ENCODE peak calls at places on chromosome 9, in nine cellular contexts. One of them, this sample, is unnamed.

GRCh38 chr9:4386819-4387218 is 87.0 kb upstream of the GLIS3 start:
- DNase-seq in HFFc6: no peak
- DNase-seq in GM12865: peak
- DNase-seq in RWPE1: no peak
- DNase-seq in GM23338: peak
- DNase-seq in choroid plexus epithelial cell: no peak
- DNase-seq in BJ: no peak
- DNase-seq in lower leg skin: no peak
- DNase-seq in dorsolateral prefrontal cortex: no peak
- DNase-seq in this sample: no peak

GRCh38 chr9:133506653-133507038 is 18.1 kb downstream of the MYMK start:
- DNase-seq in HFFc6: peak
- DNase-seq in GM12865: no peak
- DNase-seq in RWPE1: peak
- DNase-seq in GM23338: no peak
- DNase-seq in choroid plexus epithelial cell: peak
- DNase-seq in BJ: peak
- DNase-seq in lower leg skin: no peak
- DNase-seq in dorsolateral prefrontal cortex: no peak
- DNase-seq in this sample: no peak

GRCh38 chr9:104301770-104302169 is 202.3 kb upstream of the OR13F1 start:
- DNase-seq in HFFc6: no peak
- DNase-seq in GM12865: no peak
- DNase-seq in RWPE1: no peak
- DNase-seq in GM23338: no peak
- DNase-seq in choroid plexus epithelial cell: no peak
- DNase-seq in BJ: no peak
- DNase-seq in lower leg skin: no peak
- DNase-seq in dorsolateral prefrontal cortex: no peak
- DNase-seq in this sample: no peak

GRCh38 chr9:124810513-124811355 is 33.8 kb downstream of the OLFML2A start:
- DNase-seq in HFFc6: peak
- DNase-seq in GM12865: no peak
- DNase-seq in RWPE1: peak
- DNase-seq in GM23338: peak
- DNase-seq in choroid plexus epithelial cell: peak
- DNase-seq in BJ: no peak
- DNase-seq in lower leg skin: no peak
- DNase-seq in dorsolateral prefrontal cortex: no peak
- DNase-seq in this sample: no peak

GRCh38 chr9:98687911-98688310 is 20.8 kb downstream of the GABBR2 start:
- DNase-seq in HFFc6: no peak
- DNase-seq in GM12865: no peak
- DNase-seq in RWPE1: no peak
- DNase-seq in GM23338: no peak
- DNase-seq in choroid plexus epithelial cell: no peak
- DNase-seq in BJ: no peak
- DNase-seq in lower leg skin: no peak
- DNase-seq in dorsolateral prefrontal cortex: no peak
- DNase-seq in this sample: no peak

GRCh38 chr9:137025120-137025966 is 2.7 kb downstream of the ABCA2 start:
- DNase-seq in HFFc6: no peak
- DNase-seq in GM12865: peak
- DNase-seq in RWPE1: peak
- DNase-seq in GM23338: no peak
- DNase-seq in choroid plexus epithelial cell: no peak
- DNase-seq in BJ: no peak
- DNase-seq in lower leg skin: no peak
- DNase-seq in dorsolateral prefrontal cortex: peak
- DNase-seq in this sample: no peak

GRCh38 chr9:77659926-77660325 is 11.8 kb upstream of the GNA14 start:
- DNase-seq in HFFc6: no peak
- DNase-seq in GM12865: no peak
- DNase-seq in RWPE1: no peak
- DNase-seq in GM23338: no peak
- DNase-seq in choroid plexus epithelial cell: no peak
- DNase-seq in BJ: no peak
- DNase-seq in lower leg skin: no peak
- DNase-seq in dorsolateral prefrontal cortex: no peak
- DNase-seq in this sample: no peak

GRCh38 chr9:89065921-89066320 is 74.7 kb downstream of the S1PR3 start:
- DNase-seq in HFFc6: no peak
- DNase-seq in GM12865: peak
- DNase-seq in RWPE1: no peak
- DNase-seq in GM23338: no peak
- DNase-seq in choroid plexus epithelial cell: no peak
- DNase-seq in BJ: no peak
- DNase-seq in lower leg skin: no peak
- DNase-seq in dorsolateral prefrontal cortex: no peak
- DNase-seq in this sample: no peak

GRCh38 chr9:91891915-91892314 is 58.1 kb downstream of the ROR2 start:
- DNase-seq in HFFc6: no peak
- DNase-seq in GM12865: no peak
- DNase-seq in RWPE1: no peak
- DNase-seq in GM23338: no peak
- DNase-seq in choroid plexus epithelial cell: no peak
- DNase-seq in BJ: no peak
- DNase-seq in lower leg skin: peak
- DNase-seq in dorsolateral prefrontal cortex: no peak
- DNase-seq in this sample: no peak

GRCh38 chr9:137371521-137371941 is 51.4 kb downstream of the EXD3 start:
- DNase-seq in HFFc6: no peak
- DNase-seq in GM12865: no peak
- DNase-seq in RWPE1: no peak
- DNase-seq in GM23338: no peak
- DNase-seq in choroid plexus epithelial cell: no peak
- DNase-seq in BJ: no peak
- DNase-seq in lower leg skin: peak
- DNase-seq in dorsolateral prefrontal cortex: no peak
- DNase-seq in this sample: no peak

GRCh38 chr9:87387351-87388055 is 110.2 kb upstream of the DAPK1 start:
- DNase-seq in HFFc6: no peak
- DNase-seq in GM12865: no peak
- DNase-seq in RWPE1: peak
- DNase-seq in GM23338: no peak
- DNase-seq in choroid plexus epithelial cell: peak
- DNase-seq in BJ: no peak
- DNase-seq in lower leg skin: no peak
- DNase-seq in dorsolateral prefrontal cortex: no peak
- DNase-seq in this sample: no peak

GRCh38 chr9:121326130-121326838 is 43.8 kb downstream of the STOM start:
- DNase-seq in HFFc6: peak
- DNase-seq in GM12865: no peak
- DNase-seq in RWPE1: no peak
- DNase-seq in GM23338: peak
- DNase-seq in choroid plexus epithelial cell: peak
- DNase-seq in BJ: peak
- DNase-seq in lower leg skin: peak
- DNase-seq in dorsolateral prefrontal cortex: no peak
- DNase-seq in this sample: no peak

GRCh38 chr9:130872511-130872910 is 24.1 kb downstream of the QRFP start:
- DNase-seq in HFFc6: no peak
- DNase-seq in GM12865: no peak
- DNase-seq in RWPE1: no peak
- DNase-seq in GM23338: no peak
- DNase-seq in choroid plexus epithelial cell: no peak
- DNase-seq in BJ: no peak
- DNase-seq in lower leg skin: no peak
- DNase-seq in dorsolateral prefrontal cortex: no peak
- DNase-seq in this sample: no peak

GRCh38 chr9:137189297-137190295 is 1.1 kb downstream of the SSNA1 start:
- DNase-seq in HFFc6: no peak
- DNase-seq in GM12865: no peak
- DNase-seq in RWPE1: no peak
- DNase-seq in GM23338: no peak
- DNase-seq in choroid plexus epithelial cell: no peak
- DNase-seq in BJ: no peak
- DNase-seq in lower leg skin: no peak
- DNase-seq in dorsolateral prefrontal cortex: no peak
- DNase-seq in this sample: no peak

GRCh38 chr9:137459147-137459600 is at the start of gene NSMF:
- DNase-seq in HFFc6: peak
- DNase-seq in GM12865: peak
- DNase-seq in RWPE1: peak
- DNase-seq in GM23338: peak
- DNase-seq in choroid plexus epithelial cell: peak
- DNase-seq in BJ: peak
- DNase-seq in lower leg skin: peak
- DNase-seq in dorsolateral prefrontal cortex: peak
- DNase-seq in this sample: peak

GRCh38 chr9:120310035-120310434 is 269.9 kb downstream of the CDK5RAP2 start:
- DNase-seq in HFFc6: no peak
- DNase-seq in GM12865: no peak
- DNase-seq in RWPE1: no peak
- DNase-seq in GM23338: no peak
- DNase-seq in choroid plexus epithelial cell: no peak
- DNase-seq in BJ: no peak
- DNase-seq in lower leg skin: peak
- DNase-seq in dorsolateral prefrontal cortex: no peak
- DNase-seq in this sample: no peak

GRCh38 chr9:6237267-6237666 is 21.7 kb downstream of the IL33 start:
- DNase-seq in HFFc6: no peak
- DNase-seq in GM12865: no peak
- DNase-seq in RWPE1: no peak
- DNase-seq in GM23338: no peak
- DNase-seq in choroid plexus epithelial cell: no peak
- DNase-seq in BJ: no peak
- DNase-seq in lower leg skin: no peak
- DNase-seq in dorsolateral prefrontal cortex: no peak
- DNase-seq in this sample: no peak

GRCh38 chr9:35313911-35314310 is 152.1 kb downstream of the UNC13B start:
- DNase-seq in HFFc6: peak
- DNase-seq in GM12865: no peak
- DNase-seq in RWPE1: no peak
- DNase-seq in GM23338: peak
- DNase-seq in choroid plexus epithelial cell: no peak
- DNase-seq in BJ: no peak
- DNase-seq in lower leg skin: no peak
- DNase-seq in dorsolateral prefrontal cortex: no peak
- DNase-seq in this sample: no peak

GRCh38 chr9:5553211-5553610 is 42.9 kb downstream of the PDCD1LG2 start:
- DNase-seq in HFFc6: peak
- DNase-seq in GM12865: no peak
- DNase-seq in RWPE1: no peak
- DNase-seq in GM23338: no peak
- DNase-seq in choroid plexus epithelial cell: peak
- DNase-seq in BJ: peak
- DNase-seq in lower leg skin: no peak
- DNase-seq in dorsolateral prefrontal cortex: no peak
- DNase-seq in this sample: no peak

DNA sequence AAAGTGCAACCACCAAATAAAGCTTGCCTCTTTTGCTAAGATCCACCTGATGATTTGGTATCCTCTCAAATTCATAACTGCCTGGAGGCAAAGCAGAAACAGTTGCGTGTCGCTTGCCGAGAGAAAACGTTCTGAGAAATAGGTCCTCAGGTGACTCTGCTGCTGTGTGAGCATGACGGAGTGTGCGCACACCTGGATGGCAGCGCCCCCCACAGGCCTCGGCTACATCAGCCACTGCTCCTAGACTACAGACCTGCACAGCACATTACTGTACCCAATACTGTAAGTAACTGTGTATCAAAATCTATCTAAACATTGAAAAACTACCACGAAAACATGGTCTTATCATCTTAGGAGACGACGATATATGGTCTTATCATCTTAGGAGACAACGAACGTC is 87.4 kb downstream of the CAMSAP1 start:
- DNase-seq in HFFc6: no peak
- DNase-seq in GM12865: no peak
- DNase-seq in RWPE1: no peak
- DNase-seq in GM23338: peak
- DNase-seq in choroid plexus epithelial cell: no peak
- DNase-seq in BJ: no peak
- DNase-seq in lower leg skin: peak
- DNase-seq in dorsolateral prefrontal cortex: no peak
- DNase-seq in this sample: no peak
- TF ChIP-seq CTCF in HFFc6: peak
- TF ChIP-seq CTCF in GM12865: no peak
- TF ChIP-seq CTCF in RWPE1: no peak
- TF ChIP-seq CTCF in GM23338: peak
- TF ChIP-seq CTCF in choroid plexus epithelial cell: no peak
- TF ChIP-seq CTCF in BJ: no peak
- TF ChIP-seq CTCF in lower leg skin: no peak
- TF ChIP-seq CTCF in dorsolateral prefrontal cortex: no peak
- TF ChIP-seq CTCF in this sample: no peak

DNA sequence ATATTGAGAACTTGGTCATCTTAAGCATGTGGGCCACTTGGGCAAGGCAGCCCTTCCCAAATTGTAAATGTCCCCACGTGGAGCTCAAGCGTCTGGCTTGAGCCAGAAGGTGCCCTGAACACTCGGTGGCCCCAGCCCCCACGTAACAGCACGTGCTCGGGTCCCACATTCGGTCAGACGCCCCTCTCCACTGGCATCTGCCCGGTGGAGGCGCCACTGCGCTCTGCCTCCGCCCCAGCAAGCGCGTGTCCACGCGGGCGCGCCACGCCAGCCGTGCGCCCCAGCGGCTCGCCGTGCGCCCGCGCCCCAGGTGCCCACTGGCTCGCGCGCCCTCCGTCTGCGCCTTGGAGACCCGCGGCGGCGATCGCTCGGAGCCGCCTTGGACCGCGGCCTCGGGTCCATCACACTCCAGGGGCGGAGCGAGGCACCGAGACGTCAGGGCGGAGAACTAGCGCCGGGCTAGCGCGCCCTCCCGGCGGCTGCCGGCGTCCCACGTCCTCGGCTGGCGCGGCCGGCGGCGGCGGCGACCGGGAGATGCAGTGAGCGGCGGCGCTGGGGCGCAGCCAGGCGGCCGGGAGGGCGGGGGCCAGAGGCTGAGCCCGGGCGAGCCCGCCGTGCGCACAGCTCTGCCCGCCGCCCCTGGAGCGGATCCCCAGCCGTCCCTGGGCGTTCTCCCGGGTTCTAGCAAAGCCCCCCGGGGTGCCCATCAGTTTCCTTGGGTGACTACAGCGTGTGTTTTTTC is at the start of gene PALM2AKAP2:
- DNase-seq in HFFc6: peak
- DNase-seq in GM12865: peak
- DNase-seq in RWPE1: peak
- DNase-seq in GM23338: peak
- DNase-seq in choroid plexus epithelial cell: peak
- DNase-seq in BJ: no peak
- DNase-seq in lower leg skin: peak
- DNase-seq in dorsolateral prefrontal cortex: peak
- DNase-seq in this sample: peak
- TF ChIP-seq CTCF in HFFc6: peak
- TF ChIP-seq CTCF in GM12865: no peak
- TF ChIP-seq CTCF in RWPE1: peak
- TF ChIP-seq CTCF in GM23338: peak
- TF ChIP-seq CTCF in choroid plexus epithelial cell: peak
- TF ChIP-seq CTCF in BJ: peak
- TF ChIP-seq CTCF in lower leg skin: no peak
- TF ChIP-seq CTCF in dorsolateral prefrontal cortex: no peak
- TF ChIP-seq CTCF in this sample: peak

GRCh38 chr9:95073042-95073607 is 244.4 kb downstream of the FANCC start:
- DNase-seq in HFFc6: no peak
- DNase-seq in GM12865: no peak
- DNase-seq in RWPE1: peak
- DNase-seq in GM23338: peak
- DNase-seq in choroid plexus epithelial cell: peak
- DNase-seq in BJ: no peak
- DNase-seq in lower leg skin: peak
- DNase-seq in dorsolateral prefrontal cortex: no peak
- DNase-seq in this sample: no peak
- TF ChIP-seq CTCF in HFFc6: peak
- TF ChIP-seq CTCF in GM12865: no peak
- TF ChIP-seq CTCF in RWPE1: no peak
- TF ChIP-seq CTCF in GM23338: peak
- TF ChIP-seq CTCF in choroid plexus epithelial cell: peak
- TF ChIP-seq CTCF in BJ: peak
- TF ChIP-seq CTCF in lower leg skin: no peak
- TF ChIP-seq CTCF in dorsolateral prefrontal cortex: peak
- TF ChIP-seq CTCF in this sample: no peak

GRCh38 chr9:127934248-127934647 is 3.4 kb downstream of the DPM2 start:
- DNase-seq in HFFc6: no peak
- DNase-seq in GM12865: no peak
- DNase-seq in RWPE1: no peak
- DNase-seq in GM23338: no peak
- DNase-seq in choroid plexus epithelial cell: no peak
- DNase-seq in BJ: no peak
- DNase-seq in lower leg skin: no peak
- DNase-seq in dorsolateral prefrontal cortex: no peak
- DNase-seq in this sample: no peak
- TF ChIP-seq CTCF in HFFc6: peak
- TF ChIP-seq CTCF in GM12865: no peak
- TF ChIP-seq CTCF in RWPE1: no peak
- TF ChIP-seq CTCF in GM23338: peak
- TF ChIP-seq CTCF in choroid plexus epithelial cell: no peak
- TF ChIP-seq CTCF in BJ: no peak
- TF ChIP-seq CTCF in lower leg skin: no peak
- TF ChIP-seq CTCF in dorsolateral prefrontal cortex: no peak
- TF ChIP-seq CTCF in this sample: no peak

This sample was measured in glutamatergic neuron.